ENCODE peak calls at places on chromosomes 1 and 21, in nine cellular contexts. F, O, C, V, H, K, Y, I and G are unnamed samples.
A peak's percentile ranks its signal among the peaks of the same experiment; 100 is the strongest.

GRCh38 chr1:68269637-68270430 is 37.5 kb upstream of the WLS start:
- DNase-seq in F (no peak), O (no peak), C (no peak), V (no peak), H (no peak), K (no peak), Y (no peak), I (no peak), G (peak; percentile 27)

GRCh38 chr1:3775498-3776230 is 3.1 kb downstream of the SMIM1 start:
- DNase-seq in F (no peak), O (no peak), C (peak; percentile 77), V (peak; percentile 20), H (peak; percentile 59), K (peak; percentile 78), Y (no peak), I (peak; percentile 88), G (peak; percentile 54)

GRCh38 chr1:54016343-54017282 is 1.4 kb downstream of the LDLRAD1 start:
- DNase-seq in F (no peak), O (no peak), C (no peak), V (no peak), H (peak; percentile 56), K (peak; percentile 14), Y (no peak), I (no peak), G (peak; percentile 55)

GRCh38 chr1:50531601-50532000 is 108.4 kb upstream of the DMRTA2 start:
- DNase-seq in F (no peak), O (no peak), C (no peak), V (no peak), H (no peak), K (no peak), Y (no peak), I (no peak), G (no peak)

GRCh38 chr1:46184920-46185658 is 8.8 kb upstream of the P3R3URF start:
- DNase-seq in F (no peak), O (no peak), C (no peak), V (no peak), H (no peak), K (no peak), Y (no peak), I (no peak), G (no peak)

GRCh38 chr1:155947741-155948140 is 6.3 kb downstream of the RXFP4 start:
- DNase-seq in F (no peak), O (no peak), C (no peak), V (no peak), H (no peak), K (no peak), Y (no peak), I (no peak), G (no peak)

GRCh38 chr1:30916296-30916695 is 7.7 kb upstream of the SDC3 start:
- DNase-seq in F (no peak), O (no peak), C (no peak), V (no peak), H (no peak), K (no peak), Y (no peak), I (no peak), G (peak; percentile 2)

GRCh38 chr1:111474521-111474920 is 737 bp downstream of the C1orf162 start:
- DNase-seq in F (no peak), O (no peak), C (no peak), V (no peak), H (no peak), K (no peak), Y (no peak), I (no peak), G (no peak)

GRCh38 chr1:2866415-2867086 is 65.1 kb upstream of the TTC34 start:
- DNase-seq in F (peak; percentile 54), O (no peak), C (no peak), V (no peak), H (no peak), K (no peak), Y (no peak), I (no peak), G (no peak)

GRCh38 chr1:30715216-30715615 is 8.2 kb downstream of the MATN1 start:
- DNase-seq in F (peak; percentile 33), O (no peak), C (no peak), V (no peak), H (no peak), K (no peak), Y (no peak), I (no peak), G (no peak)

GRCh38 chr1:107637101-107637500 is 327.9 kb downstream of the VAV3 start:
- DNase-seq in F (no peak), O (no peak), C (no peak), V (no peak), H (no peak), K (no peak), Y (no peak), I (no peak), G (no peak)

GRCh38 chr1:198212675-198213074 is 55.9 kb downstream of the NEK7 start:
- DNase-seq in F (no peak), O (no peak), C (no peak), V (peak; percentile 76), H (no peak), K (peak; percentile 89), Y (no peak), I (no peak), G (no peak)

GRCh38 chr1:77424236-77424635 is 142.4 kb downstream of the AK5 start:
- DNase-seq in F (no peak), O (no peak), C (no peak), V (peak; percentile 11), H (no peak), K (peak; percentile 56), Y (no peak), I (no peak), G (no peak)

GRCh38 chr1:119688810-119689209 is 22.9 kb upstream of the PHGDH start:
- DNase-seq in F (no peak), O (no peak), C (no peak), V (no peak), H (no peak), K (no peak), Y (no peak), I (no peak), G (no peak)

GRCh38 chr1:119687391-119688079 is 24.2 kb upstream of the PHGDH start:
- DNase-seq in F (no peak), O (no peak), C (no peak), V (no peak), H (no peak), K (no peak), Y (no peak), I (no peak), G (no peak)

GRCh38 chr1:119689511-119689910 is 22.2 kb upstream of the PHGDH start:
- DNase-seq in F (no peak), O (no peak), C (no peak), V (no peak), H (no peak), K (no peak), Y (no peak), I (no peak), G (no peak)

GRCh38 chr1:119683893-119684292 is 27.8 kb upstream of the PHGDH start:
- DNase-seq in F (no peak), O (no peak), C (no peak), V (no peak), H (no peak), K (no peak), Y (no peak), I (no peak), G (no peak)

DNA sequence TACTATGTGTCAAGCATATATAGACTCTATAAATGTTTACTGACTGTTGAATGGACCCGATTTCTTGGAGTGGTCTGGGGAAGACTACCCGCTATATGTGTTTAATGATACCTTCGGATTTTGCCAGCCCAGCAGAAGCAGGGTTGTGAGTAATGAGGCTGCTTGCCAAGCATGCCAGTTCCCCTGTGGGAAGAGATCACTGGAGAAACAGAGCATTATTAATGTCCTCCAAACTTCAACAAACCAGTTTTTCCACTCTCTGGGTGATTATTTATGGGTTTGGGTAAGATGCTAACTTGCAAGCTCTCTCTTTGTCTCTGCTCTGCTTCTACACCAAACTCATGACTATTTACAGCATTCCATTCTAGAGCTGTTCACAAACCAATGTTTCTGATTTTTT is 25.1 kb upstream of the PHGDH start:
- DNase-seq in F (no peak), O (no peak), C (no peak), V (no peak), H (no peak), K (no peak), Y (no peak), I (no peak), G (peak; percentile 52)
- TF ChIP-seq CTCF in F (no peak), O (no peak), C (no peak), V (no peak), H (no peak), K (no peak), Y (no peak), I (no peak), G (no peak)

GRCh38 chr21:35730325-35730724 is 330.0 kb downstream of the SETD4 start:
- DNase-seq in F (no peak), O (no peak), C (no peak), V (no peak), H (no peak), K (no peak), Y (no peak), I (no peak), G (no peak)
- TF ChIP-seq CTCF in F (no peak), O (no peak), C (no peak), V (no peak), H (no peak), K (no peak), Y (no peak), I (no peak), G (no peak)

DNA sequence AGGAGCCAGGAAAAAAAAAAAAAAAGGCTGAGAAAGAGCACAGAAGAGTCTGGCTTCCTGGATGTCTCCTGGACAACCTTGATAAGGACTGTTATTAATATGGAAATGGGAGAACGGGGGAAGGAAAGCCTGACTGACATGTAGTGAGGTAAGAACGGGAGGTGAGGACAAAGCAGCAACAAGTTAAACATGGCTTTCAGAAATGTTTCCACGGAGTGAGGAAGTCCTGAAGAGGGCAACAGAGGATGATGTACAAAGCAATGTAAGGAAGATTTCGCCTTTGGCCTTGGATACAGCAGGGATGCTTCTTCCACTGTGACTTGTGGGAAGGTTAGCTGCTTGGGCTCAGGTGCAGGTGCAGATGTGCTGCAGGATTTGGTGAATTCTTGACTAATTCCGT is 11.9 kb upstream of the NIBAN1 start:
- DNase-seq in F (no peak), O (no peak), C (no peak), V (no peak), H (no peak), K (peak; percentile 73), Y (no peak), I (no peak), G (no peak)
- TF ChIP-seq CTCF in F (peak; percentile 23), O (no peak), C (peak; percentile 31), V (peak; percentile 50), H (no peak), K (peak; percentile 48), Y (no peak), I (no peak), G (peak; percentile 52)

DNA sequence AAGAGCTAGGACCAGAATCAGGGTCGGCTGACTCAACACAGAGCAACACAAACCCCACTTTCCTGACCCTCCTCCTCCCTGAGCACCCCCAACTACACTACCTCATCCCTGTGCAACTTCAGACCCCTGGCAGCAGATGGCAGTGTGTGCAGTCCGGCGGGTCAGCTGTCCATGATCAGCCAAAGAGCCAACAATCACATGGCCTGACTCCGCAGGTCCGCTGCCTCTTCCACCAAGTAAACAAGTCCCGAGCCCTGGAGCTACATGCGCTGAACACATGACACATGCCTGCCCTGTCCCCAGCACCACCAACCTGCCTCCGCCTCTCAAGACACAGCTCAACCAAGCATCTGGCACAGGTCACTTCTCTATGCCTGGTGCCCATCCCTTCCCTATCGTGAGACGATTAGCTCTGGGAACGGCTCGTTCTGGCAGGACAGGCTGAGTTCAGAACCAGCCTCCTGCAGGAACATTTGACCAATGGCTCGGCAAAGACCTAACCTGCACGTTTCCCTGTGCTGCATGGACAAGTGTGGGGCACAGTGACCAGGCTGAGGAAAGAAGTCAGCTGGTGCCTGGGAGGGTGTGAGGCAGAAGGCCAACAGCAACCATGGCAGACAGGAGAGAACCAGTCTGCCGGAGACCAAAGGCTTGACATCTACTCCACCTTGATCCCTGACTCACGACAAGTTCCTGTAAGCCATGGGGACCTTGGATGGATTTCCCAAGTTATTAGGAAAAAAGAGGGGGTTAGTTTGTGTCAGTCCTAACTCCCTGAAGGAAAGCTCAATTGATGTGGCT is 60.3 kb downstream of the CD46 start:
- DNase-seq in F (peak; percentile 71), O (no peak), C (no peak), V (no peak), H (peak; percentile 76), K (no peak), Y (no peak), I (no peak), G (peak; percentile 65)
- TF ChIP-seq CTCF in F (peak; percentile 51), O (peak; percentile 35), C (peak; percentile 40), V (peak; percentile 45), H (peak; percentile 31), K (peak; percentile 43), Y (no peak), I (peak; percentile 69), G (peak; percentile 61)